ENCODE peak calls at places on chromosomes 3 and 15, in nine cellular contexts. S is H7; Y is GM23248; N is activated B cell treated with CpG ODN at 0.5 μM for 24 hours; I is progenitor cell of endocrine pancreas; K is right atrium auricular region; L is NT2/D1; Z is activated CD4-positive, CD25-positive, alpha-beta regulatory T cell treated with anti-CD3 and anti-CD28 coated beads, Interleukin-2, amount 50 U/mL, for 72 hours; X is heart left ventricle. F is an unnamed sample.

GRCh38 chr15:51234181-51234927 is 104.0 kb downstream of the CYP19A1 start:
- DNase-seq in S (no peak), Y (no peak), N (no peak), I (no peak), K (no peak), L (no peak), Z (no peak), X (no peak), F (no peak)

GRCh38 chr3:102353148-102353547 is 81.7 kb upstream of the ZPLD1 start:
- DNase-seq in S (no peak), Y (no peak), N (no peak), I (no peak), K (no peak), L (no peak), Z (no peak), X (no peak), F (no peak)

GRCh38 chr3:121637922-121638321 is 22.8 kb downstream of the HCLS1 start:
- DNase-seq in S (no peak), Y (no peak), N (no peak), I (no peak), K (no peak), L (no peak), Z (no peak), X (no peak), F (no peak)

GRCh38 chr15:31158858-31159569 is 57.5 kb upstream of the TRPM1 start:
- DNase-seq in S (peak), Y (no peak), N (no peak), I (no peak), K (peak), L (no peak), Z (no peak), X (peak), F (no peak)

GRCh38 chr15:51759557-51760070 is 8.2 kb downstream of the TMOD2 start:
- DNase-seq in S (peak), Y (peak), N (no peak), I (no peak), K (no peak), L (no peak), Z (no peak), X (peak), F (peak)

GRCh38 chr15:52523192-52523591 is 5.5 kb downstream of the MYO5A start:
- DNase-seq in S (no peak), Y (peak), N (no peak), I (no peak), K (no peak), L (no peak), Z (no peak), X (no peak), F (peak)

GRCh38 chr15:77219846-77220245 is 148.9 kb upstream of the TSPAN3 start:
- DNase-seq in S (no peak), Y (no peak), N (no peak), I (no peak), K (no peak), L (no peak), Z (no peak), X (no peak), F (no peak)

GRCh38 chr3:48345946-48346572 is 12.6 kb upstream of the SPINK8 start:
- DNase-seq in S (no peak), Y (no peak), N (no peak), I (no peak), K (no peak), L (no peak), Z (no peak), X (no peak), F (no peak)

GRCh38 chr3:130849111-130849552 is 44.8 kb upstream of the ATP2C1 start:
- DNase-seq in S (no peak), Y (no peak), N (no peak), I (no peak), K (no peak), L (no peak), Z (no peak), X (peak), F (no peak)

GRCh38 chr15:101070024-101070423 is 150.9 kb downstream of the LRRK1 start:
- DNase-seq in S (no peak), Y (no peak), N (no peak), I (no peak), K (no peak), L (no peak), Z (no peak), X (peak), F (no peak)

GRCh38 chr3:169498336-169498735 is 165.2 kb downstream of the MECOM start:
- DNase-seq in S (no peak), Y (no peak), N (no peak), I (no peak), K (no peak), L (no peak), Z (no peak), X (no peak), F (no peak)

GRCh38 chr15:99181544-99181943 is 67.8 kb downstream of the TTC23 start:
- DNase-seq in S (peak), Y (no peak), N (no peak), I (no peak), K (no peak), L (no peak), Z (no peak), X (peak), F (peak)

GRCh38 chr15:31197497-31198414 is 96.2 kb upstream of the TRPM1 start:
- DNase-seq in S (peak), Y (peak), N (peak), I (no peak), K (peak), L (peak), Z (peak), X (no peak), F (peak)

GRCh38 chr3:72275296-72275820 is 490.4 kb upstream of the PROK2 start:
- DNase-seq in S (no peak), Y (peak), N (no peak), I (no peak), K (no peak), L (no peak), Z (no peak), X (no peak), F (no peak)

GRCh38 chr3:5757213-5757804 is 569.8 kb downstream of the EDEM1 start:
- DNase-seq in S (no peak), Y (no peak), N (no peak), I (no peak), K (no peak), L (no peak), Z (no peak), X (no peak), F (no peak)

GRCh38 chr3:37310666-37311050 is 136.3 kb upstream of the LRRFIP2 start:
- DNase-seq in S (no peak), Y (peak), N (no peak), I (no peak), K (no peak), L (no peak), Z (no peak), X (no peak), F (peak)

GRCh38 chr15:81275711-81276417 is 48.1 kb downstream of the STARD5 start:
- DNase-seq in S (no peak), Y (peak), N (no peak), I (no peak), K (no peak), L (no peak), Z (no peak), X (no peak), F (no peak)